ENCODE peak calls at places on chromosomes 3 and 15, in five cellular contexts. X is PC-9, Q is MM.1S, D is A549, I is endothelial cell of umbilical vein. T is an unnamed sample.

GRCh38 chr3:192706272-192706671 is 21.1 kb downstream of the FGF12 start:
- DNase-seq in X (no peak), Q (no peak), D (no peak), I (no peak), T (no peak)

GRCh38 chr3:68893600-68894239 is 38.6 kb downstream of the TAFA4 start:
- DNase-seq in X (no peak), Q (peak), D (no peak), I (peak), T (peak)

GRCh38 chr3:38690185-38690584 is 40.7 kb upstream of the SCN5A start:
- DNase-seq in X (no peak), Q (no peak), D (no peak), I (no peak), T (no peak)

GRCh38 chr3:187738400-187739124 is 6.7 kb downstream of the BCL6 start:
- DNase-seq in X (peak), Q (peak), D (peak), I (peak), T (peak)

GRCh38 chr3:193780371-193780770 is 187.4 kb downstream of the OPA1 start:
- DNase-seq in X (no peak), Q (no peak), D (no peak), I (no peak), T (no peak)

GRCh38 chr3:81406318-81406717 is 355.1 kb downstream of the GBE1 start:
- DNase-seq in X (no peak), Q (no peak), D (no peak), I (no peak), T (no peak)

GRCh38 chr15:34889486-34889885 is 80.1 kb downstream of the AQR start:
- DNase-seq in X (no peak), Q (no peak), D (no peak), I (no peak), T (peak)

GRCh38 chr3:169627789-169628188 is 35.7 kb downstream of the MECOM start:
- DNase-seq in X (no peak), Q (no peak), D (no peak), I (no peak), T (no peak)

GRCh38 chr3:50913279-50913678 is 238.6 kb downstream of the DOCK3 start:
- DNase-seq in X (peak), Q (no peak), D (no peak), I (no peak), T (no peak)

GRCh38 chr15:67197364-67197695 is 57.1 kb downstream of the AAGAB start:
- DNase-seq in X (no peak), Q (no peak), D (no peak), I (no peak), T (no peak)

GRCh38 chr3:99534951-99535704 is 103.3 kb upstream of the COL8A1 start:
- DNase-seq in X (peak), Q (no peak), D (no peak), I (peak), T (peak)

GRCh38 chr3:142459929-142460328 is 12.1 kb upstream of the XRN1 start:
- DNase-seq in X (no peak), Q (no peak), D (no peak), I (no peak), T (no peak)

GRCh38 chr3:113100063-113100462 is 109.3 kb downstream of the GTPBP8 start:
- DNase-seq in X (no peak), Q (no peak), D (no peak), I (no peak), T (no peak)

GRCh38 chr15:41501191-41501917 is 7.7 kb downstream of the ITPKA start:
- DNase-seq in X (no peak), Q (no peak), D (no peak), I (peak), T (peak)

GRCh38 chr3:194720048-194720447 is 34.4 kb downstream of the FAM43A start:
- DNase-seq in X (no peak), Q (no peak), D (no peak), I (no peak), T (no peak)

DNA sequence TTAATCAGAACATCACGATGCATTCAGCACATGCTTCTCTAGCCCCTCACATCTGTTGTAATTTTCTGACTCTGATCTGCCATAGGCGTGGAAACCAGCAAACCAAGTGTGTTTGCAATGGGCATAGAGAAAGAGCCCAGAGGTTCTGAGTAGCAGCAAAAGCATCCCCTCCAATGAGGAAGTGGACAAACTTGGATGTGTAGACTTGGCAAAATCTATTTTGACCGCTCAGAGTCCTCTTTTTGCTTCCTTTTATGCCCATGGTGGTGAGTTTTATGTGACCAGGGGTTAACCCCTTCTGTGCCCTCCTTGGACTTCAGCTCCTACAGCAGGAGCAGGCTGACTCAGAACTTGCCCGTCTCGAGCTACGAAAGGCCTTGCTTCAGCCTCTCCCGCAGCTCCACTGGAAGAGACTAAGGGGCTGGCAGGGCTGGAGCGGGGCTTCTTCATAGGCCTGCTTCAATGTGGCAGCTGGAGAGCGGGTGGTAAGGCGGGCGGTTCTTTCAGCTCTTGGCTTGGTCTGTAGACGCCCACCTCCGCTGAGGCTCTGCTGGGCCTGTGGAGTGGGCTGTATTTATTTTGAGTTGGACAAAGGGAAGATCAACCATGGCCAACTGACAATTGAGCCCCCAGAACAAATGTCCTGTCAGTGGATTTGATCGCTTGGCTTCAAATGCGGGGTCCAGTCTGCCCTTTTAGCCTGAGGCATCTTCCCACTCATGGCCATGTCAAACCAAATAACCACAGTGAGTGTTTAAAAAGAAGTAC is 6.5 kb upstream of the ETV5 start:
- DNase-seq in X (no peak), Q (no peak), D (no peak), I (no peak), T (no peak)
- H3K4me2 ChIP-seq in X (no peak), Q (no peak), D (no peak), I (no peak), T (no peak)

GRCh38 chr3:11820540-11821041 is 26.1 kb downstream of the TAMM41 start:
- DNase-seq in X (no peak), Q (no peak), D (no peak), I (peak), T (peak)
- H3K4me2 ChIP-seq in X (no peak), Q (no peak), D (no peak), I (no peak), T (no peak)

DNA sequence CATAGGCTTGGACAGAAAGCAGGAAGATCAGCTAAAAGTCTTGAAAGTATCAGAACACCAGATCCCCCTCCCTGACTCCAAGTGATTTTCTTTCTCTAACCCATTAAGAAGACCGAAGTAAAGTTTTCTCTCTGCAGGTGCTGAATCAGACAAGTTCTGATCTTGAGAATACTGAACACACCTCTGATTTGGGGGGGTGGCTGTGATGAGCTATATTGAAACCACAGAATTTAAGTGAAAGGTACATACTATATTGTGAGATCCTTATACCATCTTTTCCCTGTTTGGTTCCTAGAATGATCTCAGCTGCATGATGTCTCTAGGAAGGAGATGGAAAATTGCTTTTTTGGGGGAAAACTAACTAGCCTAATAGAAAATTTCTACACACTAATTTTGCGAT is 196.0 kb downstream of the DIPK2A start:
- DNase-seq in X (no peak), Q (no peak), D (no peak), I (no peak), T (no peak)
- H3K4me2 ChIP-seq in X (no peak), Q (no peak), D (no peak), I (no peak), T (no peak)

GRCh38 chr15:38589502-38589901 is 24.9 kb upstream of the RASGRP1 start:
- DNase-seq in X (peak), Q (no peak), D (peak), I (no peak), T (peak)
- H3K4me2 ChIP-seq in X (peak), Q (no peak), D (peak), I (no peak), T (no peak)

GRCh38 chr3:122640437-122640999 is 40.1 kb upstream of the PARP14 start:
- DNase-seq in X (no peak), Q (no peak), D (no peak), I (no peak), T (peak)

GRCh38 chr3:122636697-122637096 is 43.9 kb upstream of the PARP14 start:
- DNase-seq in X (no peak), Q (no peak), D (no peak), I (no peak), T (no peak)

DNA sequence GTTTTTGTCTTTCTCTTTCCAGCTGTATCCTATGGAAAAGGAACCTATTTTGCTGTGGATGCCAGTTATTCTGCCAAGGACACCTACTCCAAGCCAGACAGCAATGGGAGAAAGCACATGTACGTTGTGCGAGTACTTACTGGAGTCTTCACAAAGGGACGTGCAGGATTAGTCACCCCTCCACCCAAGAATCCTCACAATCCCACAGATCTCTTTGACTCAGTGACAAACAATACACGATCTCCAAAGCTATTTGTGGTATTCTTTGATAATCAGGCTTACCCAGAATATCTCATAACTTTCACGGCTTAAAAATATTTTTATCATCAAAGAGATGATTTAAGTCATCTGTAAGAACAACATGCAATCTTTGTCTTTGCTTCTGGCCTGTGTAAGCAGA is 44.9 kb upstream of the PARP14 start:
- DNase-seq in X (peak), Q (no peak), D (no peak), I (no peak), T (no peak)
- H3K4me2 ChIP-seq in X (no peak), Q (no peak), D (no peak), I (no peak), T (no peak)

GRCh38 chr3:30167511-30168135 is 438.8 kb upstream of the TGFBR2 start:
- DNase-seq in X (peak), Q (no peak), D (no peak), I (peak), T (peak)
- H3K4me2 ChIP-seq in X (no peak), Q (no peak), D (no peak), I (no peak), T (no peak)

DNA sequence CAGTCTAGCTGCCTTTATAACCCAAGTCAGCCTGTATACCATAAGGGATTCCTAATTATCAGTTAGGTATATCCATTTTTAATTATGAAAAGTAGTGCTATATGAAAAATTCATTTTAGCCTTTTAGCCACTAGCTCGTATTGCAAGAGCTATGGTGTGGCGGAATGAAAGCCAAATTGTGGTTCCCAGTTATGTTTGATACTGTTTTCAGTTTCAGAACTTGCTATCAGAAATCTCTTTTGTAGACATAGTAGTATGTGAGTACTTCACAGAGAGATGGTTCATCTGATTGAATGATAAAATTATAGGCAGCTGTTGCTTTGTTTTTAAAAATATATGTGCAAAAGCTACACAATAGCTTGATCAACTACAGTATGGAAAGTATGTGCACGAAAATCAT is 134.6 kb downstream of the SLC25A26 start:
- DNase-seq in X (no peak), Q (peak), D (no peak), I (no peak), T (no peak)
- H3K4me2 ChIP-seq in X (no peak), Q (no peak), D (no peak), I (no peak), T (no peak)

DNA sequence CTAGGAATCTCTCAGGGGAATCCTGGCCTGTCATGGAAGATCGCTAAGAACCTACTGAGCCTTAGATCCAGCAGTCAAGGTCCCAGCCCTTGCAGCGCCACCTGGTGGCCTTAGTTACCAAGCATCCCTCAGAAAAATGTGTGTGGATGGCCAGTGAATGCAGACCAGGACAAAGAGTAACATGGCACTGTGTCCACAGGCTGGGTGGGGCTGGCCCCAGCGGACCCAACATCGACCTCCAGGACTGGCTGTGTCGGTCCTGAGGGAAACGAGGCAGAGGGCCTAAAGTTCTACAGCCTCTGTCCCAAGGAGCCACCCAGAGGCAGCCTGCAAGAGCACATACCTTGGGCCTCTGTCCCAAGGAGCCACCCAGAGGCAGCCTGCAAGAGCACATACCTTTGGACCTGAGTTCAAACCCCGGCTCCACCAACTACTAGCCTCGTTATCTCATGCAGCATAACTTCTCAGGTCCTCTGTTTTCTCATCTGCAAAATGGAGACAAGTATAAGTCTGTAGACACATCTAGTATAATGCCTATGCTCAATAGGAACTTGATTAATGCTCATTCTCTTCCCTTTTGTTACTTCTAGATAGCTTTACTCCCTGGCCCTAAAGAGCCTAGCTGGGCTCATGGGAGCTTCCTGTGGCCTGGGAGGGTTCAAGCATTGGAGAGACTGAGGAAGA is 57.5 kb upstream of the HERC1 start:
- DNase-seq in X (peak), Q (peak), D (peak), I (peak), T (peak)
- H3K4me2 ChIP-seq in X (no peak), Q (no peak), D (no peak), I (no peak), T (no peak)

GRCh38 chr15:48177383-48177874 is 666 bp downstream of the MYEF2 start:
- DNase-seq in X (no peak), Q (peak), D (peak), I (peak), T (peak)
- H3K4me2 ChIP-seq in X (no peak), Q (peak), D (peak), I (peak), T (peak)

GRCh38 chr3:45153658-45154437 is 7.7 kb upstream of the CDCP1 start:
- DNase-seq in X (no peak), Q (no peak), D (no peak), I (no peak), T (peak)
- H3K4me2 ChIP-seq in X (peak), Q (no peak), D (peak), I (no peak), T (peak)